ENCODE peak calls at places on chromosomes 4 and X, in five cellular contexts. T is lower leg skin, U is ovary, J is transverse colon, E is NB4. K is an unnamed sample.

GRCh38 chr4:48268956-48269860 is at the start of gene TEC:
- DNase-seq in T (peak), U (peak), J (peak), E (peak), K (peak)

GRCh38 chr4:2906218-2906617 is 57.0 kb downstream of the NOP14 start:
- DNase-seq in T (no peak), U (no peak), J (no peak), E (no peak), K (no peak)

GRCh38 chr4:87985097-87985886 is 9.8 kb downstream of the SPP1 start:
- DNase-seq in T (no peak), U (no peak), J (peak), E (peak), K (no peak)

GRCh38 chr4:76723373-76723772 is 174.6 kb downstream of the SOWAHB start:
- DNase-seq in T (no peak), U (no peak), J (no peak), E (no peak), K (no peak)

GRCh38 chr4:78650106-78651021 is 98.8 kb downstream of the ANXA3 start:
- DNase-seq in T (no peak), U (no peak), J (no peak), E (peak), K (no peak)

GRCh38 chr4:107987916-107988762 is 1.6 kb upstream of the HADH start:
- DNase-seq in T (no peak), U (no peak), J (no peak), E (no peak), K (no peak)

GRCh38 chrX:9576059-9576458 is 111.2 kb downstream of the TBL1X start:
- DNase-seq in T (peak), U (no peak), J (no peak), E (no peak), K (no peak)

GRCh38 chr4:107071108-107071507 is 35.0 kb upstream of the DKK2 start:
- DNase-seq in T (no peak), U (no peak), J (no peak), E (no peak), K (no peak)

GRCh38 chrX:54921427-54922021 is 900 bp downstream of the TRO start:
- DNase-seq in T (no peak), U (peak), J (peak), E (no peak), K (no peak)

GRCh38 chr4:8911311-8912088 is 39.9 kb upstream of the HMX1 start:
- DNase-seq in T (peak), U (no peak), J (peak), E (peak), K (peak)

GRCh38 chr4:140260227-140260626 is 106.2 kb upstream of the MAML3 start:
- DNase-seq in T (no peak), U (no peak), J (no peak), E (no peak), K (no peak)

GRCh38 chr4:34720563-34720962 is 1523.8 kb downstream of the ARAP2 start:
- DNase-seq in T (no peak), U (no peak), J (no peak), E (peak), K (no peak)

GRCh38 chr4:13920111-13920875 is 292.8 kb upstream of the BOD1L1 start:
- DNase-seq in T (no peak), U (no peak), J (no peak), E (no peak), K (no peak)

GRCh38 chr4:149825336-149825735 is 9.7 kb upstream of the IQCM start:
- DNase-seq in T (no peak), U (no peak), J (no peak), E (no peak), K (no peak)

GRCh38 chr4:24655971-24656370 is 71.6 kb upstream of the DHX15 start:
- DNase-seq in T (no peak), U (no peak), J (peak), E (no peak), K (no peak)

GRCh38 chr4:125243835-125244397 is 70.8 kb upstream of the FAT4 start:
- DNase-seq in T (no peak), U (no peak), J (no peak), E (no peak), K (no peak)

DNA sequence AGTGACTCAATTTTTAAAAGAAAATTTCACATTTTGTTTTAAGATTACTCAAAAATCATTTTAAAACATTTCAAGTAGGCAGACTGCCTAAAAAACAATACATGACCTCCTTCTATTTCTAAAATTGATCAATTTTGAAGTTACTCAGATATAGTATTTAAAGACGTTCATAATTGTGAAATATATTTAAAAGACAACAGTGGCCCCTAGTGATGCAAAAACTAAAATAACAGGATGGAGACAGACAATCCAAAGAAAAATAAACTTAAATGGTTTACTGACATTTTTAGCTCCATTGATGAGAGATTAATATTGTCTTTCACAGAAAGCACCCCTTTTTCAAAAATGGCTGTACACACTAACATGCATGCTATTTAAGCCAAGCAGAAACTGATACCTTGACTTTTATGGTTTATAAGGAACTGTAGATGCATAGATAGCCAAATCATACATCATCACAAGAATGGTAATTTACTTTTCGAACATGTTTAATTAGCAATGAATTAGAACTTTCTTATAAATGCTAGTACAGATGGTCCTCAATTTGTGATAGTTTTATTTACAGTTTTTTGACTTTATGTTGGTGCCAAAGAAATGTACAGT is 69.8 kb upstream of the FAT4 start:
- DNase-seq in T (no peak), U (no peak), J (no peak), E (no peak), K (no peak)
- TF ChIP-seq CTCF in T (no peak), U (no peak), J (peak), E (no peak), K (no peak)

DNA sequence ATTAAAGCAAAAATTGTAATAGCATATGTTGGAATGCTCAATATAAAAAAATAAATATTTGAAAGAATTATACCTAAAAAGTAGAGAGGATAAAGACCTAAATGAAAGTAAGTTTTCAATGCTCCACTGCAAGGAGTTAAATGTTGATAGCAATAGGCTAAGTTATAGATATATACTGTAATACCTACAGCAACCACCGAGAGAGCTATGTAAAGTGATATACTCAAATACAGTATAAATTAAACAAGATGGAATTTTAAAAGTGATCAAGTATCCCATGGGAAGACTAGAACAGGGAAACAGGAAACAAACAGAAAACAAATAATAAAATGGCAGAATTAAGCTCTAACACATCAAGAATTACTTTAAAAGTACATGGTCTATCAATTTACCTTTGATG is 73.9 kb downstream of the CASP3 start:
- DNase-seq in T (no peak), U (no peak), J (no peak), E (no peak), K (no peak)
- TF ChIP-seq POLR2A in T (no peak), U (no peak), J (no peak), E (no peak), K (no peak)

GRCh38 chr4:122052714-122053113 is 99.4 kb upstream of the BLTP1 start:
- DNase-seq in T (no peak), U (no peak), J (no peak), E (no peak), K (no peak)
- TF ChIP-seq CTCF in T (no peak), U (no peak), J (no peak), E (no peak), K (no peak)

GRCh38 chrX:133813991-133814390 is 171.4 kb downstream of the GPC3 start:
- DNase-seq in T (no peak), U (no peak), J (no peak), E (no peak), K (no peak)

GRCh38 chrX:133812382-133812781 is 173.0 kb downstream of the GPC3 start:
- DNase-seq in T (no peak), U (no peak), J (no peak), E (no peak), K (no peak)

GRCh38 chrX:133810925-133811324 is 174.5 kb downstream of the GPC3 start:
- DNase-seq in T (no peak), U (no peak), J (no peak), E (no peak), K (no peak)
- TF ChIP-seq POLR2A in T (no peak), U (no peak), J (no peak), E (no peak), K (no peak)

GRCh38 chr4:118012142-118012541 is 22.1 kb upstream of the NDST3 start:
- DNase-seq in T (no peak), U (no peak), J (no peak), E (no peak), K (no peak)
- TF ChIP-seq CTCF in T (no peak), U (no peak), J (no peak), E (peak), K (no peak)